ENCODE peak calls at places on chromosomes 4 and X, in ten cellular contexts. H is heart right ventricle, Y is iris pigment epithelial cell, U is NCI-H345, F is mucosa of gallbladder, J is NCI-H524, R is NCI-H748 treated with DMSO at 0.1 percent for 48 hours, B is GM13976, G is Peyer's patch, D is hepatic stellate cell. A is an unnamed sample.

GRCh38 chr4:87116230-87116629 is 104.2 kb downstream of the KLHL8 start:
- DNase-seq in Y (peak), B (no peak), D (no peak), U (no peak), G (no peak), H (no peak), F (no peak), R (no peak), J (no peak), A (no peak)

GRCh38 chrX:130728208-130728607 is 174.8 kb downstream of the ENOX2 start:
- DNase-seq in D (no peak), F (no peak), R (no peak), H (no peak), Y (peak), B (no peak), U (no peak), J (no peak), G (no peak), A (no peak)

GRCh38 chr4:63717384-63717783 is 691.9 kb downstream of the TECRL start:
- DNase-seq in Y (peak), D (no peak), R (peak), U (no peak), F (no peak), H (no peak), J (no peak), B (no peak), G (no peak), A (peak)

GRCh38 chrX:129726307-129727111 is 12.3 kb upstream of the XPNPEP2 start:
- DNase-seq in Y (peak), D (peak), U (peak), F (peak), B (no peak), R (peak), J (peak), G (peak), H (peak), A (peak)

GRCh38 chr4:89549907-89550306 is 242.3 kb upstream of the GPRIN3 start:
- DNase-seq in H (no peak), F (no peak), D (no peak), U (no peak), G (no peak), Y (peak), B (no peak), J (no peak), R (no peak), A (peak)

GRCh38 chrX:105837227-105837626 is 14.9 kb downstream of the NRK start:
- DNase-seq in U (peak), R (no peak), D (peak), G (no peak), Y (peak), H (peak), J (no peak), F (peak), B (no peak), A (peak)

GRCh38 chr4:8345946-8346814 is 76.6 kb downstream of the HTRA3 start:
- DNase-seq in H (no peak), D (no peak), U (no peak), B (no peak), Y (no peak), R (no peak), G (no peak), J (no peak), F (no peak), A (no peak)

GRCh38 chrX:44422631-44423030 is 79.2 kb upstream of the EFHC2 start:
- DNase-seq in H (no peak), G (no peak), Y (peak), D (no peak), R (no peak), J (no peak), B (no peak), U (no peak), F (no peak), A (no peak)

GRCh38 chr4:3645711-3646221 is 113.5 kb upstream of the LRPAP1 start:
- DNase-seq in U (no peak), R (no peak), H (no peak), F (no peak), Y (no peak), J (no peak), B (no peak), D (no peak), G (no peak), A (no peak)

GRCh38 chr4:39446842-39447573 is 11.7 kb downstream of the RPL9 start:
- DNase-seq in F (peak), H (peak), U (no peak), D (no peak), Y (peak), G (peak), J (no peak), R (peak), B (peak), A (peak)

GRCh38 chr4:187606581-187606980 is 389.0 kb upstream of the ZFP42 start:
- DNase-seq in J (peak), D (peak), U (peak), B (peak), Y (peak), F (peak), R (peak), H (peak), G (no peak), A (peak)

GRCh38 chr4:53855886-53856260 is 208.5 kb downstream of the CHIC2 start:
- DNase-seq in D (peak), G (no peak), J (no peak), U (no peak), B (no peak), Y (peak), R (no peak), F (no peak), H (peak), A (no peak)

GRCh38 chrX:24100713-24101112 is 46.0 kb downstream of the EIF2S3 start:
- DNase-seq in R (no peak), Y (peak), U (no peak), J (no peak), D (no peak), H (no peak), F (no peak), G (no peak), B (no peak), A (peak)

GRCh38 chrX:27619459-27619858 is 29.3 kb downstream of the DCAF8L2 start:
- DNase-seq in J (no peak), Y (no peak), G (no peak), D (no peak), U (no peak), H (no peak), R (no peak), F (no peak), B (no peak), A (peak)

GRCh38 chrX:119887721-119888425 is 7.8 kb upstream of the AKAP14 start:
- DNase-seq in G (peak), Y (peak), B (peak), R (peak), F (peak), J (peak), H (peak), U (peak), D (no peak), A (peak)

GRCh38 chrX:17597836-17598434 is 139.4 kb upstream of the SCML1 start:
- DNase-seq in R (no peak), Y (peak), F (peak), B (no peak), G (peak), J (no peak), D (no peak), U (peak), H (peak), A (peak)

GRCh38 chrX:12702509-12703091 is 88.6 kb upstream of the PRPS2 start:
- DNase-seq in Y (no peak), R (no peak), B (no peak), U (peak), J (peak), G (no peak), D (no peak), H (no peak), F (no peak), A (peak)

GRCh38 chr4:7853271-7853670 is 86.4 kb downstream of the AFAP1 start:
- DNase-seq in R (no peak), G (no peak), U (no peak), D (no peak), J (no peak), F (no peak), Y (no peak), B (no peak), H (no peak), A (no peak)

A was measured in lung microvascular endothelial cell.